ENCODE peak calls at places on chromosome 22, in eight cellular contexts. D is heart right ventricle, M is thoracic aorta, N is cardiac muscle cell, R is neural progenitor cell, G is A549, E is Peyer's patch, K is prostate gland. V is an unnamed sample.

GRCh38 chr22:31253949-31254348 is 38.3 kb downstream of the PIK3IP1 start:
- DNase-seq in G (no peak), M (no peak), K (peak), R (no peak), E (peak), D (peak), N (no peak), V (peak)

GRCh38 chr22:20507253-20508066 is at the start of gene MED15:
- DNase-seq in M (peak), D (peak), E (peak), R (peak), N (peak), G (peak), K (peak), V (peak)

GRCh38 chr22:47395481-47395880 is 633.0 kb downstream of the TBC1D22A start:
- DNase-seq in G (peak), K (no peak), E (peak), D (no peak), M (no peak), N (no peak), R (no peak), V (no peak)

GRCh38 chr22:35056486-35056885 is 9.5 kb upstream of the ISX start:
- DNase-seq in M (no peak), E (no peak), K (no peak), R (no peak), D (no peak), N (no peak), G (no peak), V (no peak)

GRCh38 chr22:24284747-24285203 is 14.1 kb downstream of the SPECC1L start:
- DNase-seq in G (no peak), M (no peak), K (no peak), R (no peak), D (no peak), N (no peak), E (no peak), V (no peak)

GRCh38 chr22:31333648-31334047 is 12.5 kb downstream of the PATZ1 start:
- DNase-seq in D (no peak), K (peak), N (no peak), R (no peak), E (no peak), G (no peak), M (no peak), V (no peak)

GRCh38 chr22:31098633-31099110 is 8.7 kb downstream of the SELENOM start:
- DNase-seq in N (peak), K (no peak), D (no peak), R (peak), M (no peak), E (peak), G (no peak), V (no peak)

GRCh38 chr22:50705219-50705691 is 32.6 kb downstream of the SHANK3 start:
- DNase-seq in E (no peak), K (no peak), N (peak), R (peak), G (no peak), M (no peak), D (peak), V (no peak)

GRCh38 chr22:28440517-28441366 is 238.9 kb downstream of the TTC28 start:
- DNase-seq in D (no peak), G (no peak), R (no peak), K (no peak), M (no peak), N (no peak), E (no peak), V (no peak)

GRCh38 chr22:50199836-50200332 is 927 bp upstream of the SELENOO start:
- DNase-seq in N (peak), E (no peak), K (no peak), D (no peak), R (peak), G (no peak), M (no peak), V (no peak)

GRCh38 chr22:19480789-19481188 is 1.1 kb downstream of the CDC45 start:
- DNase-seq in G (no peak), K (no peak), E (no peak), N (no peak), D (no peak), M (no peak), R (no peak), V (no peak)

GRCh38 chr22:17694193-17694592 is 55.6 kb downstream of the BCL2L13 start:
- DNase-seq in N (peak), R (no peak), M (no peak), G (no peak), K (no peak), E (no peak), D (no peak), V (no peak)

GRCh38 chr22:43889366-43890253 is 2.2 kb downstream of the PNPLA5 start:
- DNase-seq in E (no peak), K (no peak), N (no peak), R (peak), M (no peak), D (no peak), G (peak), V (no peak)
- TF ChIP-seq CTCF in E (no peak), K (no peak), N (no peak), R (peak), M (no peak), D (no peak), G (no peak), V (no peak)

DNA sequence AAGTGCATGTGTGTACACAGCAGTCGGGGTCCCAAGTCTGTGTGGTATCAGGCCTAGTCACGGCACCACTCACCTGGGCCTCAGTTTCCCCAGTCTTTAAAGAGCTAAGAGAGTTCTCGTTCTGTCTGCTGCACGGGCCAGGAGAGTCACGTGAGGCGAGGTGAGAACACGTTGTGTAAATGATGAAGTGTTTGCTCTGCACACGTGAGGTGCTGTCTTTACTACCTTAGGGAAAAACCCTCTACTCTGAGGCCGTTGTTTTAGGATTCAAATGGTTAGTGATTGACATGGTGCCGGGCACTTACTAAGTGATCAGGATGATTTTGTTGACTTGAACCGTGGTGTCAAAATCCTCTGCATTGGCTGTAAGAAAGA is 86.5 kb upstream of the PPARA start:
- DNase-seq in G (no peak), E (peak), K (peak), D (no peak), N (no peak), R (no peak), M (no peak), V (no peak)
- H3K4me3 ChIP-seq in G (no peak), E (no peak), K (no peak), D (no peak), N (no peak), R (no peak), M (peak), V (no peak)

GRCh38 chr22:37626556-37627075 is 12.9 kb upstream of the SH3BP1 start:
- DNase-seq in E (peak), D (no peak), M (no peak), N (no peak), R (no peak), K (no peak), G (no peak), V (no peak)

GRCh38 chr22:37626144-37626543 is 13.3 kb upstream of the SH3BP1 start:
- DNase-seq in G (no peak), K (peak), N (no peak), R (no peak), E (peak), M (peak), D (peak), V (peak)

GRCh38 chr22:37628830-37629229 is 10.6 kb upstream of the SH3BP1 start:
- DNase-seq in E (no peak), G (no peak), R (no peak), K (no peak), N (no peak), M (no peak), D (no peak), V (no peak)

GRCh38 chr22:37627091-37627490 is 12.4 kb upstream of the SH3BP1 start:
- DNase-seq in E (peak), D (no peak), N (no peak), G (no peak), R (no peak), K (no peak), M (no peak), V (no peak)

DNA sequence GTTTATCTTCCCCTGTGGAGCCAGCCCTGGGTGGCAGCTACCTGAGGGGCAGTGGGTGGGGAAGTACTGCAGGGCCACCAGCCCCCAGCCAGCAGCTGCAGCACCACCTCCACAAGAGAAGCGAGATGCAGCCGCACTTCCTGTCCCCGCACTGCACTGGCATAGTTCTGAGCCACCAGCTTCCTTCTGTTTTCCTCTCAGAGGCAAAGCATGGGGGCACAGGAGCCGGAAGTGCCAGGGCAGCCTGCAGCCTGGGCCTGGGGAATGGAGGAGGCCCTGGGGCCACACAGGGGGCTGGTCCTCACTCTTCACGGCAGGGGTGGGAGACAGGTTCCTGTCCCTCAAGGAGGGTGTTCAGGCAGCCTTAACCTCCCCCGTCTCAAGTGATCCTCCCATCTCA is 11.9 kb upstream of the SH3BP1 start:
- DNase-seq in R (no peak), K (no peak), N (no peak), G (no peak), E (no peak), D (no peak), M (no peak), V (no peak)
- H3K27ac ChIP-seq in R (no peak), K (peak), N (no peak), G (no peak), E (peak), D (peak), M (peak), V (no peak)

GRCh38 chr22:32396255-32396654 is 15.8 kb downstream of the RTCB start:
- DNase-seq in D (no peak), M (no peak), K (no peak), R (no peak), E (no peak), G (no peak), N (no peak), V (no peak)

GRCh38 chr22:32389685-32390084 is 22.4 kb downstream of the RTCB start:
- DNase-seq in D (no peak), R (peak), M (no peak), G (peak), E (no peak), K (no peak), N (peak), V (no peak)

GRCh38 chr22:32396746-32397145 is 15.3 kb downstream of the RTCB start:
- DNase-seq in E (no peak), R (no peak), N (no peak), G (no peak), D (no peak), K (no peak), M (no peak), V (peak)

DNA sequence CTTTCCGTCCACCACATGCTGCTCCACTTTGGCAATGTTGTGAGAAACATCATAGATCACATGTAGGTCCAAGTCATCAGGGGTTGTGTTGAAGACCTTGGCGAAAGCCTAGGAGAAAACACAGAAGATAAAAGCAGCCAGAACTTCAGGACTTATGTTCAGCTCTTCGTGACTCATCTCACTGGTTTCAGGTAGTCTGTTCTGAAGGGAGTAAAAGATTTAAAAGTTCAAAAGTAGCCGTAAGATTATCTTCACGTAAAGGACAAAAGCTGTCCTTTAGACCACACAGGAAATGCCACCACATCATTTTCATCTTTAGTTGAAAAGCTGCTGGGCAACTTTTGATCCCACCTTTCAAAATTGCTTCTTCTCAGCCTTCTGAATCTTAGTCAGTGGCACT is 16.9 kb downstream of the RTCB start:
- DNase-seq in D (no peak), N (no peak), G (no peak), E (no peak), R (no peak), M (no peak), K (no peak), V (no peak)
- TF ChIP-seq CTCF in D (no peak), N (no peak), G (no peak), E (no peak), R (no peak), M (no peak), K (no peak), V (no peak)

DNA sequence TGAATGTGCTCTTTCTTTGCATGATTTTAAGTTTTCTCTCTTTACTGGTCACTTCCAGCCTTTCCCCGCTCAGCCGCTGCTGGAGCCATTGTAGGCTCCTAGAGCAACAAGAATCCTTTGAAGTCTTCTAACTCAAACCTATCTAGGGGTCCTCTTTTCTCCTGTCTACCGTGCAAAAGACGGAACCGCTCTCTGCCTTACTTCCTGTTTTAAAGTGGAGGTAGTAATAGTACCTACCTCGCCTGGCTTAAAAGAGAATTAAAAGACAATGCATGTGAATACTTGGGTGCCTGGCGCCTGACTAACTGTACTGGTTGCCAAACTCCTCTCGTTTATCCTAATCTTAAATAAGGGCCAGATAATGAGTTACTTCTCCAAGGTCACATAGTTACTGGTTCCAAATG is 643 bp downstream of the SAMM50 start:
- DNase-seq in K (no peak), R (no peak), M (no peak), N (no peak), D (no peak), E (no peak), G (no peak), V (no peak)
- H3K4me3 ChIP-seq in K (peak), R (peak), M (peak), N (peak), D (peak), E (peak), G (peak), V (peak)

GRCh38 chr22:27130949-27131745 is 473.8 kb downstream of the MIAT start:
- DNase-seq in E (no peak), G (no peak), D (no peak), M (no peak), N (no peak), K (no peak), R (no peak), V (no peak)
- H3K27ac ChIP-seq in E (no peak), G (peak), D (no peak), M (no peak), N (no peak), K (no peak), R (no peak), V (no peak)

DNA sequence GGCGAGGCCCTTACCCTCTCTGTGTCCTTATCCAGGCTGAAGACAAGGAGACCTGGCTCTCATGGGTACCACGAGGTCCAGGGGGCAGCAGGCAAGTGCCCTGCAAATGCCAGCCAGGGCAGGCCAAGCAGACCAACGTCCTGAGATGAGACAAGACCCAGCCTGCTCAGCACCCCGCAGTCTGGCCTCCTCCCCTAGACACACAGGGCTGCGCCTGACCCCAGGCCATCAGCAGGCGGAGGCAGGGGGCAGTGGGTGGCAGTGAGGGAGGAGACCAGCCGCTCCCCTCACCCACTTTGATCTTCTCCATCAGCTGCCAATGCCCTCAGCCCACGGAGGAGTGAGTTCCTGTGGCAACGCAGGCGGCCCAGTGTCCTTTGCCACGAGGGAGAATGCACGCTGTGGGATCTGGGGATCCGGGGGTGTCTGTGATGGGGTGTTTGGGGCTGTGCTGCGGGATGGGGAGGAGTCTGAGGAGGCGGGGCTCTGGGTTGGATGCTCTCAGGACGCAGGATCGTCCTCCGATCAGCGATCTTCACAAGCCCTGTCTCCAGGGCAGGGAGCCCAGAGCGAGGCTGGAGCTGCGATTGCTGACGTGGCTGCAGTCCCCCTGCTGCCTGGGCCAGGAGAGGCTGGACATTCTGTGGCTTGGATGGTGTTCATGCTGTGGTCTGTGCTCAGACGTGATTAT is 30.5 kb upstream of the PPARA start:
- DNase-seq in R (no peak), M (no peak), K (no peak), D (no peak), G (peak), N (no peak), E (no peak), V (no peak)
- TF ChIP-seq CTCF in R (no peak), M (no peak), K (peak), D (no peak), G (no peak), N (peak), E (no peak), V (no peak)